ENCODE peak calls at places on chromosomes 2 and 18, in four cellular contexts. E is AG09309, F is hepatocyte, I is neural crest cell. G is an unnamed sample.

GRCh38 chr2:19299032-19299431 is 59.4 kb downstream of the OSR1 start:
- DNase-seq in E (no peak), F (peak; percentile 32), I (no peak), G (no peak)

GRCh38 chr2:109202486-109202885 is 73.5 kb downstream of the SH3RF3 start:
- DNase-seq in E (no peak), F (no peak), I (no peak), G (no peak)

GRCh38 chr2:53233759-53234547 is 533.7 kb upstream of the CHAC2 start:
- DNase-seq in E (no peak), F (no peak), I (no peak), G (no peak)

GRCh38 chr2:58715344-58715743 is 474.2 kb upstream of the FANCL start:
- DNase-seq in E (no peak), F (no peak), I (no peak), G (no peak)

GRCh38 chr18:79387615-79388014 is 8.1 kb upstream of the NFATC1 start:
- DNase-seq in E (no peak), F (no peak), I (no peak), G (no peak)

GRCh38 chr2:221102896-221103688 is 469.0 kb downstream of the EPHA4 start:
- DNase-seq in E (no peak), F (no peak), I (no peak), G (no peak)

GRCh38 chr2:23564618-23564967 is 179.6 kb downstream of the KLHL29 start:
- DNase-seq in E (no peak), F (no peak), I (no peak), G (no peak)

GRCh38 chr2:236176417-236176816 is 8.2 kb upstream of the GBX2 start:
- DNase-seq in E (no peak), F (no peak), I (no peak), G (peak; percentile 49)

GRCh38 chr2:133977385-133977784 is 276.5 kb upstream of the MGAT5 start:
- DNase-seq in E (no peak), F (no peak), I (no peak), G (no peak)

GRCh38 chr2:8676915-8677645 is 4.8 kb upstream of the ID2 start:
- DNase-seq in E (no peak), F (peak; percentile 61), I (no peak), G (peak; percentile 35)

GRCh38 chr2:25379535-25379934 is 37.8 kb upstream of the DNMT3A start:
- DNase-seq in E (no peak), F (peak; percentile 1), I (no peak), G (no peak)

GRCh38 chr2:71393216-71393615 is 60.1 kb upstream of the DYSF start:
- DNase-seq in E (no peak), F (no peak), I (no peak), G (no peak)

GRCh38 chr2:238238766-238239551 is 879 bp downstream of the HES6 start:
- DNase-seq in E (no peak), F (peak; percentile 41), I (no peak), G (no peak)

GRCh38 chr2:65055427-65056214 is 595 bp upstream of the CEP68 start:
- DNase-seq in E (no peak), F (peak; percentile 78), I (no peak), G (peak; percentile 38)

GRCh38 chr2:113755690-113756063 is 765 bp downstream of the SLC35F5 start:
- DNase-seq in E (no peak), F (peak; percentile 13), I (no peak), G (no peak)

GRCh38 chr2:163812926-163813520 is 77.2 kb upstream of the FIGN start:
- DNase-seq in E (no peak), F (no peak), I (no peak), G (no peak)

GRCh38 chr2:224722777-224723176 is 6.6 kb upstream of the CCDC195 start:
- DNase-seq in E (no peak), F (no peak), I (no peak), G (no peak)

GRCh38 chr2:118971245-118972122 is 29.5 kb downstream of the MARCO start:
- DNase-seq in E (no peak), F (no peak), I (no peak), G (peak; percentile 32)

GRCh38 chr2:42935692-42936631 is 143.6 kb upstream of the HAAO start:
- DNase-seq in E (no peak), F (no peak), I (no peak), G (no peak)

DNA sequence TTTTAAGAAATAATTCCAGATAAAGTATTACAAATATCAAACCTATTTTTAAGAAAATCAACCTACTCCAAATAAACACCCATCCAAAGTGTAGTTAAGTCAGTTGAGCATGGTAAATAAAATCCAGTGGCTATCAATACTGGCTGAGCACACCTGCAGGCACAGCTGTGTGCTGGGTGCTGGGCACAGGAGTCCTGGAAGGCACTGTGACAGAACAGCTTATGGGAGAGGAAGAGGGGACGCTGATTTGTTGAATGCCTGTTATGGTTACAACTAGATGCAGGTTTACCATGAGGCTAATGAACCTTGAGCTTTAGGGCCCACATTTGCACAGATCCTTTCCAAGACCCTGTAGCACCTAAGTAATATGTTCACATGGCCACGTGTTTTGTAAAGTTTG is 202.7 kb downstream of the MTX2 start:
- DNase-seq in E (no peak), F (no peak), I (no peak), G (no peak)
- TF ChIP-seq CTCF in E (no peak), F (no peak), I (no peak), G (no peak)

GRCh38 chr2:188437537-188437936 is 145.9 kb downstream of the GULP1 start:
- DNase-seq in E (no peak), F (no peak), I (no peak), G (no peak)
- TF ChIP-seq CTCF in E (no peak), F (no peak), I (no peak), G (no peak)

GRCh38 chr2:31079665-31080064 is 58.6 kb downstream of the GALNT14 start:
- DNase-seq in E (no peak), F (no peak), I (peak; percentile 35), G (no peak)
- TF ChIP-seq CTCF in E (no peak), F (peak; percentile 8), I (peak; percentile 53), G (no peak)

DNA sequence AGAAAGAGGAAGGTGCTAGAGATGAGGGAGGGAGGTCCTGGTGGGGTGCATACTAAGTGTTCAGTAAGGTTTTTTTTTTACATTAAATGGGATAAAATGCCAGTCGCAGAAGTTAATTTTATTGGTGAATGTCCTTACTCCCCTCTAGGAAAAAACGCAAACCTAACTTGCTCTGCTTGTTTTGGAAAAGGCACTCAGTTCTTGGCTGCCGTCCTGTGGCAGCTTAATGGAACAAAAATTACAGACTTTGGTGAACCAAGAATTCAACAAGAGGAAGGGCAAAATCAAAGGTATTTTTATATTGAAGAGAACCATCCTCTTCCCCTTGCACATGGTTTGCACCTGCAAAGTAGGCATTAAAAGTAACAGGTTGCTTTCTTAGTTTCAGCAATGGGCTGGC is 12.7 kb upstream of the IL18R1 start:
- DNase-seq in E (no peak), F (no peak), I (no peak), G (no peak)
- TF ChIP-seq CTCF in E (peak; percentile 31), F (peak; percentile 12), I (no peak), G (no peak)

GRCh38 chr2:180901331-180901730 is 79.1 kb upstream of the UBE2E3 start:
- DNase-seq in E (no peak), F (no peak), I (no peak), G (no peak)
- TF ChIP-seq CTCF in E (no peak), F (no peak), I (no peak), G (no peak)

GRCh38 chr2:197307236-197307932 is 3.2 kb downstream of the ANKRD44 start:
- DNase-seq in E (no peak), F (no peak), I (no peak), G (no peak)
- TF ChIP-seq CTCF in E (no peak), F (peak; percentile 11), I (no peak), G (no peak)

GRCh38 chr2:190679813-190680591 is 31.1 kb downstream of the NAB1 start:
- DNase-seq in E (no peak), F (peak; percentile 41), I (peak; percentile 57), G (peak; percentile 69)

GRCh38 chr2:190684941-190685340 is 36.1 kb downstream of the NAB1 start:
- DNase-seq in E (no peak), F (no peak), I (no peak), G (no peak)

GRCh38 chr2:190679391-190679790 is 30.5 kb downstream of the NAB1 start:
- DNase-seq in E (no peak), F (no peak), I (no peak), G (no peak)

GRCh38 chr2:190683802-190684201 is 34.9 kb downstream of the NAB1 start:
- DNase-seq in E (no peak), F (no peak), I (no peak), G (no peak)

DNA sequence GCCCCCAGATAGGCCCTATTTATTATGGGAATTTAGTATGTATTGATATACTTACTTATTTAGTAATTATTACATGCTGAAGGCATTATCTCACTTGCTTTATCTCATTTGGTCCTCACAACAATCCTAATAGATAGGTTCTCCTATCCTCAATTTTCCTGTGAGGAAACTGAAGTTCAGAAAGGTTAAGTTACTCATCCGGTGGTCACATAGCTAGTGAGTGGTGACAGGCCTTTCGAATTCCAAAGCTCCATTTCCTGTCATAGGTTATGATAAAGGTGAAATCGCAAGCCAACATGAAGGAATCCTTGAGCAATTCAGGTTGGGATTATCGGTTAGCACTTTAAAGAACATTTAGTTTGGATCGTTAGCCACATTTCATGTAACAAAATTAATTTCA is 33.3 kb downstream of the NAB1 start:
- DNase-seq in E (no peak), F (no peak), I (no peak), G (no peak)
- TF ChIP-seq CTCF in E (no peak), F (no peak), I (no peak), G (no peak)

GRCh38 chr18:31206787-31207381 is 44.2 kb upstream of the DSC1 start:
- DNase-seq in E (no peak), F (peak; percentile 82), I (peak; percentile 28), G (peak; percentile 92)
- TF ChIP-seq CTCF in E (no peak), F (peak; percentile 20), I (peak; percentile 63), G (peak; percentile 32)

GRCh38 chr18:40415224-40415791 is 1539.7 kb upstream of the PIK3C3 start:
- DNase-seq in E (no peak), F (no peak), I (no peak), G (no peak)

GRCh38 chr18:40414155-40414754 is 1540.8 kb upstream of the PIK3C3 start:
- DNase-seq in E (no peak), F (no peak), I (no peak), G (peak; percentile 5)

GRCh38 chr18:40412410-40412809 is 1542.6 kb upstream of the PIK3C3 start:
- DNase-seq in E (no peak), F (no peak), I (no peak), G (no peak)

GRCh38 chr18:40415821-40416220 is 1539.2 kb upstream of the PIK3C3 start:
- DNase-seq in E (no peak), F (no peak), I (no peak), G (no peak)

DNA sequence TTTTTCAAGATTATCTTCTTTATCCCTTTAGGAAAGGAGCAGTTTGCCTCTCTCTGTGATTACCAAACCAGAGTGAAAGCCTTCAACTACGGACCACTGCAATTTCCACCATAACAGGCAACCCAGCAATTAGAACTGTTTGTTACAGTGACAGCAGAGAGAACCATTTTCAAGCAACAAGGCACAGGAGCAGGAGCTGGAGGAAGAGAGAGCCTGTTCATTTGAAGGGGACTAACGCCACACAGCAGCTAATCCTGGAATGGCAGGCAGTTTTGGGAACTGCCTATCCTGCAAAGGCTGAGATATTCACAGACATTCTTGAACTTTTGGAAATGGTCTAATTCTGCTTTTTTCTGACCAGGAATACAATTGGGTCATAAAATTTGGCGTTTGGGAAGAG is 1541.9 kb upstream of the PIK3C3 start:
- DNase-seq in E (no peak), F (peak; percentile 61), I (peak; percentile 28), G (peak; percentile 31)
- TF ChIP-seq CTCF in E (no peak), F (peak; percentile 60), I (peak; percentile 71), G (peak; percentile 15)